ENCODE peak calls at places on chromosomes 16 and 17, in eight cellular contexts. X is PC-3, E is fibroblast of lung, B is thoracic aorta, A is upper lobe of right lung, J is sigmoid colon, T is breast epithelium, Y is A673. N is an unnamed sample.

GRCh38 chr16:306911-307370 is 24.0 kb downstream of the PDIA2 start:
- DNase-seq in X (no peak), E (no peak), T (no peak), Y (no peak), B (no peak), A (no peak), J (no peak), N (peak)

GRCh38 chr17:12048843-12049473 is 28.3 kb downstream of the MAP2K4 start:
- DNase-seq in X (no peak), A (no peak), E (no peak), T (no peak), B (no peak), Y (no peak), J (no peak), N (no peak)

GRCh38 chr16:84500531-84500930 is 3.9 kb downstream of the MEAK7 start:
- DNase-seq in J (peak), A (peak), T (no peak), B (no peak), Y (no peak), E (no peak), X (no peak), N (peak)

GRCh38 chr16:49491736-49492089 is 118.1 kb downstream of the C16orf78 start:
- DNase-seq in X (peak), E (peak), A (peak), T (peak), J (peak), Y (peak), B (no peak), N (no peak)

GRCh38 chr17:11909348-11909747 is 87.9 kb downstream of the ZNF18 start:
- DNase-seq in E (no peak), T (no peak), B (no peak), A (no peak), X (no peak), Y (peak), J (no peak), N (no peak)

GRCh38 chr16:7509919-7510705 is 177.5 kb downstream of the RBFOX1 start:
- DNase-seq in A (no peak), X (no peak), T (no peak), B (no peak), E (no peak), Y (no peak), J (no peak), N (no peak)

GRCh38 chr16:26614102-26614864 is 452.4 kb upstream of the C16orf82 start:
- DNase-seq in B (no peak), A (no peak), Y (no peak), J (no peak), E (no peak), X (no peak), T (no peak), N (no peak)

GRCh38 chr17:17866897-17867296 is 30.1 kb upstream of the SREBF1 start:
- DNase-seq in Y (no peak), T (no peak), E (no peak), J (no peak), X (no peak), B (no peak), A (no peak), N (no peak)

GRCh38 chr16:15055141-15056053 is 477 bp downstream of the NTAN1 start:
- DNase-seq in E (no peak), T (no peak), Y (no peak), B (no peak), J (peak), A (no peak), X (peak), N (peak)

GRCh38 chr17:50832267-50833227 is 2.8 kb upstream of the WFIKKN2 start:
- DNase-seq in T (no peak), B (no peak), X (no peak), Y (no peak), A (no peak), E (no peak), J (peak), N (peak)

GRCh38 chr16:11250091-11250785 is 5.8 kb downstream of the SOCS1 start:
- DNase-seq in A (no peak), B (no peak), Y (no peak), E (no peak), X (peak), T (no peak), J (no peak), N (no peak)

GRCh38 chr17:17849147-17849820 is 12.5 kb upstream of the SREBF1 start:
- DNase-seq in B (peak), E (peak), A (peak), T (peak), X (no peak), J (peak), Y (peak), N (peak)

GRCh38 chr16:3999479-3999868 is 116.8 kb downstream of the ADCY9 start:
- DNase-seq in B (no peak), E (peak), Y (peak), T (no peak), J (peak), X (no peak), A (no peak), N (peak)

GRCh38 chr16:17173134-17173729 is 297.5 kb downstream of the XYLT1 start:
- DNase-seq in B (no peak), J (peak), Y (no peak), T (no peak), X (no peak), A (peak), E (peak), N (no peak)

GRCh38 chr16:26992661-26993365 is 73.9 kb upstream of the C16orf82 start:
- DNase-seq in B (no peak), X (no peak), J (no peak), T (no peak), A (no peak), E (no peak), Y (no peak), N (no peak)

GRCh38 chr17:58086953-58087352 is 3.7 kb downstream of the DYNLL2 start:
- DNase-seq in J (no peak), Y (no peak), T (no peak), E (no peak), B (no peak), X (no peak), A (no peak), N (no peak)

GRCh38 chr16:68061396-68061795 is 23.8 kb upstream of the NFATC3 start:
- DNase-seq in J (no peak), Y (no peak), B (no peak), T (no peak), E (no peak), X (no peak), A (no peak), N (no peak)

GRCh38 chr16:3610698-3611144 is 685 bp downstream of the SLX4 start:
- DNase-seq in T (no peak), J (no peak), A (no peak), X (no peak), Y (no peak), E (peak), B (no peak), N (no peak)

DNA sequence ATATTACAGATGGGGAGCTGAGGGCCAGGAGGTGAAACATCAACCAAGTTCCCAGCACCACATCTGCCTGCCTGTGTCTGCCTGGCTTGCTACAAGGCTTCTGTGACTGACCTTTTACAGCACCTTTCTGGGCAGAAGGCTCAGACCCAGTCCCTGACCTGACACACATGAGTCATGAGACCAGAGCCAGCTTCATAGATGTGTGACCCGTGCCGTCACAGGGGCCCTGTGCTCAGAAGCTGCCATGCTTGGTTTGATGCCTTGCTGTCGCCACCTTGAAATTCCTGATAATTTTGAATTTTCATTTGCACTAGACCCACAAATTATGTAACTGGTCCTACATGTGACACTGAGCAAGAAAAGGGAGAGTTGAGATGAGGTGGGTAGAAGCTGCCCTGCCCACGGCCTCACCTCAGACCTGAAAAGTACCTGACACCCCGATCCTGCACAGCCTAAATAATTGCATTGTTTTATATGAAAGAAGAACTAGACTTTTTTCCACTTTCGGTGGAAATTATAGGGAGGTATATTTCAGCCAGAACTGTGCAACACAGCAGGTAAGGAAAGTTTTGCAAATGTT is 13.3 kb upstream of the PECAM1 start:
- DNase-seq in B (no peak), Y (no peak), A (peak), J (peak), X (no peak), E (no peak), T (no peak), N (no peak)
- H3K27ac ChIP-seq in B (no peak), Y (no peak), A (no peak), J (no peak), X (no peak), E (no peak), T (no peak), N (no peak)

DNA sequence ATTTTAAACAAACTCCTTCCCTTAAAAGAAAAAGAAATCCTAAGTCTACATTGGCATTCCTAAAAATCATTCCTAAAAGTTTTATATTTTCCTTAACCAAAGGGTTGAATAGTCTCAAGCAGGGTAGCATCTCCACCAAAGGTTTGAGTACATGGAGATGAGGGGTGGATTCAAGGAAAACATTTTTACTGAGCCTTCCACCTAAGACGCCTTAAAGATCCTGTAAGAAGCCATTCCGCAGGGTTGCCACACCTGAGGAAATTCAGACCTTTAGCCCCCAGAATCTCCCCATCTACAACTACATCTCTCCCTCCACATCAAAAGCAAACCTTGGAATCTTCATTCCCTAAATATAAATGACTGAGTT is 7.7 kb upstream of the AKTIP start:
- DNase-seq in X (no peak), Y (no peak), B (no peak), T (peak), J (no peak), A (no peak), E (no peak), N (no peak)
- TF ChIP-seq CTCF in X (no peak), Y (no peak), B (no peak), T (no peak), J (no peak), A (no peak), E (no peak), N (no peak)

DNA sequence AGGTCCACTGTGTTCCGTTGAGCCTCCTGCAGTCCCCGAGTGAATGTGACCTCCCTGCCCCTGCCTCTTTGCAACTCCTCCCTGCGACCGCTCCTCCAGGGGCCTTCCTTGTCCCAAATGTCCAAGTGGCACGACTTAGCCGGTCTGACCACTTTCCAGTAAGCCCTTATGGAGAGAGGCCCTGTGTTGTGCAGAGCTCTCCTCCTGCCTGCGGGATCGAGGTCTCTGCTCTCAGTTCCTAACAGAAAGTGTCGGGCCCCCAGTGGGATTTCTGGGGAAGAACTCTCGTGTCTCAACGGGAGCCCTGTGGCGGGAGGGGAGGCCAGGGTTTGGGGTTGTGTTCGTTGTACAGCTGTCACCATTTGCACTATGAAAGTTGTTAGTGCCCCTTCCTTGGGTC is 234.3 kb downstream of the SEC14L1 start:
- DNase-seq in A (peak), X (no peak), T (no peak), J (peak), B (no peak), E (no peak), Y (no peak), N (no peak)
- H3K4me3 ChIP-seq in A (peak), X (no peak), T (peak), J (peak), B (peak), E (peak), Y (peak), N (peak)

GRCh38 chr16:72996291-72997062 is 51.5 kb downstream of the ZFHX3 start:
- DNase-seq in A (peak), Y (no peak), B (no peak), X (peak), T (no peak), J (no peak), E (no peak), N (no peak)

GRCh38 chr16:72997141-72997542 is 50.8 kb downstream of the ZFHX3 start:
- DNase-seq in J (no peak), E (no peak), X (peak), A (no peak), Y (no peak), B (no peak), T (peak), N (no peak)

GRCh38 chr16:73000907-73001521 is 46.9 kb downstream of the ZFHX3 start:
- DNase-seq in Y (no peak), X (no peak), T (no peak), A (peak), E (no peak), B (no peak), J (no peak), N (no peak)

GRCh38 chr16:73000020-73000906 is 47.7 kb downstream of the ZFHX3 start:
- DNase-seq in Y (peak), E (peak), A (peak), T (peak), X (peak), B (no peak), J (peak), N (peak)

GRCh38 chr16:72999541-73000019 is 48.3 kb downstream of the ZFHX3 start:
- DNase-seq in T (no peak), A (peak), B (no peak), X (no peak), J (no peak), Y (no peak), E (no peak), N (no peak)
- H3K27ac ChIP-seq in T (peak), A (no peak), B (no peak), X (no peak), J (peak), Y (no peak), E (no peak), N (no peak)

GRCh38 chr17:43533699-43534098 is 12.4 kb downstream of the ETV4 start:
- DNase-seq in E (no peak), Y (no peak), B (no peak), J (no peak), T (no peak), X (no peak), A (peak), N (no peak)
- TF ChIP-seq CTCF in E (no peak), Y (no peak), B (no peak), J (no peak), T (no peak), X (peak), A (no peak), N (no peak)

GRCh38 chr17:45223541-45224528 is 2.1 kb downstream of the FMNL1 start:
- DNase-seq in J (no peak), E (no peak), A (no peak), B (no peak), X (no peak), T (no peak), Y (no peak), N (no peak)

GRCh38 chr17:45221997-45222272 is 250 bp downstream of the FMNL1 start:
- DNase-seq in X (no peak), B (no peak), Y (no peak), A (no peak), E (no peak), J (no peak), T (no peak), N (no peak)

GRCh38 chr17:45222273-45222993 is 748 bp downstream of the FMNL1 start:
- DNase-seq in Y (no peak), J (no peak), B (no peak), X (no peak), E (no peak), T (no peak), A (no peak), N (no peak)

GRCh38 chr17:45224671-45225050 is 3.0 kb downstream of the FMNL1 start:
- DNase-seq in T (no peak), J (no peak), B (no peak), A (no peak), Y (no peak), E (no peak), X (no peak), N (no peak)

DNA sequence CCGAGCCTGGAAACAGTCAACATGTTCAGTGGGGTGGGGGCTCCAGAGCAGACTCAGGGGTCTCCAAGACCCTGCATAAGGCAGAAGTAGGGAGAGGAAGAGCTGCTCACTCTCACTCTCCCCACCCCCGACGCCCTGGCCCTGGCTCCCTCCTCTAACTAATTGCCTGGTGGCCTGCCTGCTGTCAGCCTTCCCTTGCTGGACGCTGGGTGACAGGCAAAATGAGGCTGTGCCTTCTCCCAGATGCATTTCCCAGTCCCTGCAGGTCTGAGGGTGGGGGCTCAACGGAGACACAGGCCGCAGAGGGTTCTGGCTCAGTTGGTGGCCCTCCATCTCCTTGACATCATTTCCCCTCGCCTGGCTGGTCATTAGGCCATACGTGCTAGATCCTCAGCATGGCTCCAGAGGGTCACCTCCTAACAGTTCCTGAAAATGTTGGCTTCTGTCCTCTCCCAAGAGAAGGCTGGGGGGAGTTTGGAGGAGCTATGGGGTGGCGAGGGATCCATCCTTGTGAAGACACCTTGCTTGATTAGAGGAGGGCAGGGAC is 1.4 kb downstream of the FMNL1 start:
- DNase-seq in A (no peak), E (no peak), Y (no peak), X (no peak), B (no peak), J (no peak), T (no peak), N (no peak)
- H3K4me3 ChIP-seq in A (peak), E (no peak), Y (no peak), X (no peak), B (peak), J (peak), T (peak), N (no peak)

GRCh38 chr17:8080799-8081219 is 6.7 kb downstream of the ALOX12B start:
- DNase-seq in J (no peak), A (no peak), Y (no peak), X (no peak), B (no peak), T (no peak), E (no peak), N (no peak)

GRCh38 chr17:8082312-8082711 is 5.2 kb downstream of the ALOX12B start:
- DNase-seq in T (no peak), E (no peak), X (no peak), B (no peak), J (no peak), A (no peak), Y (no peak), N (no peak)

GRCh38 chr17:8081876-8082275 is 5.6 kb downstream of the ALOX12B start:
- DNase-seq in X (no peak), Y (no peak), B (no peak), J (no peak), E (no peak), A (no peak), T (no peak), N (no peak)

GRCh38 chr17:8080208-8080798 is 7.2 kb downstream of the ALOX12B start:
- DNase-seq in E (no peak), J (no peak), B (no peak), X (no peak), A (no peak), Y (no peak), T (no peak), N (no peak)

GRCh38 chr17:8079291-8080207 is 8.0 kb downstream of the ALOX12B start:
- DNase-seq in Y (peak), B (no peak), X (peak), T (no peak), J (peak), E (peak), A (peak), N (peak)
- H3K27ac ChIP-seq in Y (no peak), B (no peak), X (no peak), T (peak), J (no peak), E (no peak), A (no peak), N (peak)

GRCh38 chr16:35391328-35391727 is 1931.9 kb downstream of the TP53TG3F start:
- DNase-seq in J (no peak), Y (peak), T (no peak), X (peak), A (no peak), B (no peak), E (peak), N (peak)
- TF ChIP-seq CTCF in J (no peak), Y (peak), T (peak), X (peak), A (peak), B (no peak), E (peak), N (peak)

DNA sequence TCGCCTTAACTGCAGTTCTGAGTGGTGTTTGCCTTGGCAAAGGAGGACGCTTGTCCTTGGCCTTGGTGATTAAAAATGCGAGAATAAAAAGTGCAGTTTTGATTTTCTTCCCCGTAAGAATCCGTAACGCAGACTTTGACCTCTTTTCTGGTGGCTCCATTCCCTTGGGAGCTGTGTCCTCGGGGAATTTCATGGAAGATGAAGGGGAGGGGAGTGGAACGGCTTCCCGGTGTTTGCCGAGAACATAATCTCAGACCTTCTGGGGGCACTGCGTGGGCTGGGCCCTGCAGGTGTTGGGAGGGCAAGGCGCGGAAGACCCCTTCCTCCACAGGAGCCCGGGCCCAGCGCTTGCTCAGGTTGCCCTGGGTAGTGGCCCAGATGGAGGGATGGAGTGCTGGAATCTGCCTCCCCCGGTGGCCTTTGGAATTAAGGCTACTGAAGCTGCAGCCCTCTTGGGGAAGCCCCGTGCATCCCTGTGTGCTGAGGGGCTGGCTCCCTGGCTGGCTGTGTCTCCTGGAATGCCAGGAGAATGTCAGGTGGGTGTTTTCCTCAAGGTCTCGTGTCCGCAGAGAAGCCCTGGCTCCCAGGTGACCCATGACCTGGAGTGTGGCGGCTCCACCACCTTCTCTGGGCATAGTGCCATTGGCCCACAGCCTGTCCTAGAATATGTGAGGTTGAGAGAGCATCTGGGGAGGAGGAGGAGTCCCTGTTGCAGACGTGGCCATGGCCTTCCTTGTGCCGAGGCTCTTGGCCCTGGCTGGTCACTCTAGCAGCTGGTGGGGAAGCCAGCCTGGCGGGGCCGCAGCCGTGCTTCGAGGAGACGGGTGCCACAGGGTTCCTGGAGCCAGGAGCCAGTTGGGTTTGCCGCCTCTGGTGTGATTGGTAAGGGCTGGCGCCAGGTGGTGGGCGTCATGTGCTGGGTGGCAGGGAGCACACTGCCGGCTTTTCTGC is 3.1 kb downstream of the BAIAP2 start:
- DNase-seq in A (no peak), J (no peak), X (no peak), T (no peak), E (no peak), Y (no peak), B (no peak), N (no peak)
- H3K4me3 ChIP-seq in A (peak), J (peak), X (peak), T (no peak), E (no peak), Y (no peak), B (peak), N (peak)

N was measured in dorsolateral prefrontal cortex.